ENCODE peak calls at places on chromosomes 16 and 17, in seven cellular contexts. G is T-helper 2 cell; Y is C1 segment of cervical spinal cord; R is T-helper 9 cell; D is NCI-H1694 treated with DMSO at 0.1 percent for 48 hours; W is stimulated activated naive B cell treated with anti-CD40 and anti-IgM and Interleukin-4, amounts not matched to agents 10 μg/mL and 1 μg/mL and 100 μg/mL, for 72 hours; K is occipital lobe. Q is an unnamed sample.

GRCh38 chr16:89525146-89525913 is 17.1 kb downstream of the SPG7 start:
- DNase-seq in G (no peak), Y (no peak), R (no peak), D (no peak), W (no peak), K (no peak), Q (no peak)

GRCh38 chr16:56425439-56425832 is at the start of gene AMFR:
- DNase-seq in G (peak), Y (peak), R (peak), D (no peak), W (peak), K (peak), Q (peak)

GRCh38 chr17:1907818-1908698 is 78.3 kb downstream of the RPA1 start:
- DNase-seq in G (no peak), Y (no peak), R (no peak), D (no peak), W (no peak), K (peak), Q (peak)

GRCh38 chr16:87620201-87620495 is 17.8 kb downstream of the JPH3 start:
- DNase-seq in G (no peak), Y (no peak), R (no peak), D (no peak), W (no peak), K (no peak), Q (no peak)

GRCh38 chr17:81711814-81712467 is at the start of gene SLC25A10:
- DNase-seq in G (peak), Y (peak), R (peak), D (peak), W (peak), K (peak), Q (peak)

GRCh38 chr16:31395647-31396046 is 2.5 kb downstream of the ITGAD start:
- DNase-seq in G (no peak), Y (no peak), R (no peak), D (no peak), W (no peak), K (no peak), Q (no peak)

GRCh38 chr17:71975998-71976649 is 144.7 kb upstream of the SOX9 start:
- DNase-seq in G (no peak), Y (peak), R (no peak), D (no peak), W (no peak), K (peak), Q (no peak)

GRCh38 chr16:87713469-87714229 is 52.1 kb downstream of the KLHDC4 start:
- DNase-seq in G (no peak), Y (no peak), R (peak), D (no peak), W (no peak), K (no peak), Q (peak)

GRCh38 chr17:50926523-50926922 is 60.4 kb upstream of the TOB1 start:
- DNase-seq in G (no peak), Y (no peak), R (no peak), D (no peak), W (no peak), K (no peak), Q (no peak)

GRCh38 chr17:81050645-81051625 is 16.0 kb downstream of the BAIAP2 start:
- DNase-seq in G (no peak), Y (no peak), R (no peak), D (no peak), W (no peak), K (no peak), Q (no peak)

GRCh38 chr17:77184474-77184873 is 43.7 kb downstream of the SEC14L1 start:
- DNase-seq in G (no peak), Y (no peak), R (no peak), D (no peak), W (no peak), K (no peak), Q (no peak)

GRCh38 chr16:57502048-57502775 is 15.9 kb upstream of the DOK4 start:
- DNase-seq in G (no peak), Y (no peak), R (no peak), D (no peak), W (no peak), K (no peak), Q (no peak)

Q was measured in central memory CD4-positive, alpha-beta T cell.